ENCODE peak calls at places on chromosomes 5 and 9, in six cellular contexts. One of them, this sample, is unnamed.

GRCh38 chr9:75612205-75612604 is 278.3 kb upstream of the PCSK5 start:
- DNase-seq in LNCaP clone FGC: no peak
- DNase-seq in IMR-90: no peak
- DNase-seq in kidney glomerular epithelial cell: no peak
- DNase-seq in T-helper 2 cell: no peak
- DNase-seq in activated CD8-positive, alpha-beta memory T cell treated with anti-CD3 and anti-CD28 coated beads for 24 hours: no peak
- DNase-seq in this sample: no peak

GRCh38 chr9:36127652-36128244 is 8.8 kb upstream of the GLIPR2 start:
- DNase-seq in activated CD8-positive, alpha-beta memory T cell treated with anti-CD3 and anti-CD28 coated beads for 24 hours: no peak
- DNase-seq in T-helper 2 cell: no peak
- DNase-seq in kidney glomerular epithelial cell: no peak
- DNase-seq in IMR-90: no peak
- DNase-seq in LNCaP clone FGC: no peak
- DNase-seq in this sample: no peak

GRCh38 chr5:38187532-38187931 is 70.8 kb upstream of the EGFLAM start:
- DNase-seq in kidney glomerular epithelial cell: no peak
- DNase-seq in LNCaP clone FGC: no peak
- DNase-seq in IMR-90: no peak
- DNase-seq in activated CD8-positive, alpha-beta memory T cell treated with anti-CD3 and anti-CD28 coated beads for 24 hours: no peak
- DNase-seq in T-helper 2 cell: no peak
- DNase-seq in this sample: no peak

GRCh38 chr5:151214614-151215545 is 9.0 kb downstream of the CCDC69 start:
- DNase-seq in kidney glomerular epithelial cell: no peak
- DNase-seq in activated CD8-positive, alpha-beta memory T cell treated with anti-CD3 and anti-CD28 coated beads for 24 hours: peak
- DNase-seq in IMR-90: no peak
- DNase-seq in LNCaP clone FGC: no peak
- DNase-seq in T-helper 2 cell: no peak
- DNase-seq in this sample: no peak

GRCh38 chr5:14089198-14089597 is 53.9 kb upstream of the TRIO start:
- DNase-seq in IMR-90: no peak
- DNase-seq in T-helper 2 cell: no peak
- DNase-seq in kidney glomerular epithelial cell: no peak
- DNase-seq in LNCaP clone FGC: no peak
- DNase-seq in activated CD8-positive, alpha-beta memory T cell treated with anti-CD3 and anti-CD28 coated beads for 24 hours: no peak
- DNase-seq in this sample: no peak

GRCh38 chr9:121026260-121026691 is 23.8 kb downstream of the C5 start:
- DNase-seq in activated CD8-positive, alpha-beta memory T cell treated with anti-CD3 and anti-CD28 coated beads for 24 hours: no peak
- DNase-seq in IMR-90: no peak
- DNase-seq in LNCaP clone FGC: no peak
- DNase-seq in T-helper 2 cell: no peak
- DNase-seq in kidney glomerular epithelial cell: no peak
- DNase-seq in this sample: peak

GRCh38 chr5:40570408-40571129 is 109.1 kb upstream of the PTGER4 start:
- DNase-seq in T-helper 2 cell: no peak
- DNase-seq in IMR-90: peak
- DNase-seq in LNCaP clone FGC: no peak
- DNase-seq in kidney glomerular epithelial cell: peak
- DNase-seq in activated CD8-positive, alpha-beta memory T cell treated with anti-CD3 and anti-CD28 coated beads for 24 hours: no peak
- DNase-seq in this sample: peak

GRCh38 chr9:116564266-116564793 is 122.8 kb upstream of the TRIM32 start:
- DNase-seq in activated CD8-positive, alpha-beta memory T cell treated with anti-CD3 and anti-CD28 coated beads for 24 hours: no peak
- DNase-seq in kidney glomerular epithelial cell: no peak
- DNase-seq in T-helper 2 cell: no peak
- DNase-seq in IMR-90: no peak
- DNase-seq in LNCaP clone FGC: no peak
- DNase-seq in this sample: no peak

GRCh38 chr9:90943341-90943740 is 141.7 kb downstream of the SYK start:
- DNase-seq in activated CD8-positive, alpha-beta memory T cell treated with anti-CD3 and anti-CD28 coated beads for 24 hours: no peak
- DNase-seq in LNCaP clone FGC: no peak
- DNase-seq in kidney glomerular epithelial cell: peak
- DNase-seq in T-helper 2 cell: no peak
- DNase-seq in IMR-90: peak
- DNase-seq in this sample: peak

GRCh38 chr9:137026828-137027227 is 1.2 kb downstream of the ABCA2 start:
- DNase-seq in IMR-90: no peak
- DNase-seq in T-helper 2 cell: no peak
- DNase-seq in LNCaP clone FGC: no peak
- DNase-seq in activated CD8-positive, alpha-beta memory T cell treated with anti-CD3 and anti-CD28 coated beads for 24 hours: no peak
- DNase-seq in kidney glomerular epithelial cell: no peak
- DNase-seq in this sample: no peak

GRCh38 chr5:110757118-110757729 is 18.4 kb downstream of the SLC25A46 start:
- DNase-seq in IMR-90: peak
- DNase-seq in T-helper 2 cell: no peak
- DNase-seq in LNCaP clone FGC: peak
- DNase-seq in kidney glomerular epithelial cell: peak
- DNase-seq in activated CD8-positive, alpha-beta memory T cell treated with anti-CD3 and anti-CD28 coated beads for 24 hours: no peak
- DNase-seq in this sample: peak

GRCh38 chr9:95458666-95459065 is 58.1 kb downstream of the PTCH1 start:
- DNase-seq in IMR-90: no peak
- DNase-seq in T-helper 2 cell: no peak
- DNase-seq in activated CD8-positive, alpha-beta memory T cell treated with anti-CD3 and anti-CD28 coated beads for 24 hours: no peak
- DNase-seq in LNCaP clone FGC: no peak
- DNase-seq in kidney glomerular epithelial cell: no peak
- DNase-seq in this sample: no peak

GRCh38 chr5:41641621-41642020 is 131.2 kb upstream of the PLCXD3 start:
- DNase-seq in LNCaP clone FGC: no peak
- DNase-seq in activated CD8-positive, alpha-beta memory T cell treated with anti-CD3 and anti-CD28 coated beads for 24 hours: no peak
- DNase-seq in T-helper 2 cell: no peak
- DNase-seq in IMR-90: peak
- DNase-seq in kidney glomerular epithelial cell: peak
- DNase-seq in this sample: no peak

GRCh38 chr9:137486141-137486490 is 27.0 kb upstream of the NSMF start:
- DNase-seq in IMR-90: no peak
- DNase-seq in activated CD8-positive, alpha-beta memory T cell treated with anti-CD3 and anti-CD28 coated beads for 24 hours: no peak
- DNase-seq in LNCaP clone FGC: no peak
- DNase-seq in kidney glomerular epithelial cell: no peak
- DNase-seq in T-helper 2 cell: no peak
- DNase-seq in this sample: no peak

GRCh38 chr9:114025196-114025753 is 52.8 kb downstream of the AMBP start:
- DNase-seq in LNCaP clone FGC: no peak
- DNase-seq in activated CD8-positive, alpha-beta memory T cell treated with anti-CD3 and anti-CD28 coated beads for 24 hours: no peak
- DNase-seq in T-helper 2 cell: no peak
- DNase-seq in kidney glomerular epithelial cell: no peak
- DNase-seq in IMR-90: no peak
- DNase-seq in this sample: no peak

GRCh38 chr9:116080561-116080960 is 73.0 kb upstream of the PAPPA start:
- DNase-seq in IMR-90: no peak
- DNase-seq in kidney glomerular epithelial cell: no peak
- DNase-seq in activated CD8-positive, alpha-beta memory T cell treated with anti-CD3 and anti-CD28 coated beads for 24 hours: no peak
- DNase-seq in T-helper 2 cell: no peak
- DNase-seq in LNCaP clone FGC: no peak
- DNase-seq in this sample: no peak

GRCh38 chr5:95823241-95823737 is 763 bp upstream of the GLRX start:
- DNase-seq in IMR-90: no peak
- DNase-seq in LNCaP clone FGC: no peak
- DNase-seq in kidney glomerular epithelial cell: no peak
- DNase-seq in activated CD8-positive, alpha-beta memory T cell treated with anti-CD3 and anti-CD28 coated beads for 24 hours: no peak
- DNase-seq in T-helper 2 cell: no peak
- DNase-seq in this sample: no peak

GRCh38 chr5:132070460-132071337 is 2.9 kb upstream of the CSF2 start:
- DNase-seq in kidney glomerular epithelial cell: no peak
- DNase-seq in LNCaP clone FGC: no peak
- DNase-seq in IMR-90: peak
- DNase-seq in T-helper 2 cell: no peak
- DNase-seq in activated CD8-positive, alpha-beta memory T cell treated with anti-CD3 and anti-CD28 coated beads for 24 hours: no peak
- DNase-seq in this sample: no peak

GRCh38 chr9:128714586-128715435 is 9.1 kb downstream of the ZDHHC12 start:
- DNase-seq in activated CD8-positive, alpha-beta memory T cell treated with anti-CD3 and anti-CD28 coated beads for 24 hours: no peak
- DNase-seq in LNCaP clone FGC: no peak
- DNase-seq in T-helper 2 cell: no peak
- DNase-seq in kidney glomerular epithelial cell: no peak
- DNase-seq in IMR-90: no peak
- DNase-seq in this sample: no peak

GRCh38 chr9:127192744-127193143 is 70.3 kb upstream of the ANGPTL2 start:
- DNase-seq in kidney glomerular epithelial cell: no peak
- DNase-seq in IMR-90: no peak
- DNase-seq in activated CD8-positive, alpha-beta memory T cell treated with anti-CD3 and anti-CD28 coated beads for 24 hours: no peak
- DNase-seq in LNCaP clone FGC: no peak
- DNase-seq in T-helper 2 cell: no peak
- DNase-seq in this sample: no peak

GRCh38 chr5:83509535-83509934 is 38.0 kb downstream of the VCAN start:
- DNase-seq in LNCaP clone FGC: no peak
- DNase-seq in T-helper 2 cell: no peak
- DNase-seq in IMR-90: peak
- DNase-seq in activated CD8-positive, alpha-beta memory T cell treated with anti-CD3 and anti-CD28 coated beads for 24 hours: no peak
- DNase-seq in kidney glomerular epithelial cell: peak
- DNase-seq in this sample: no peak

GRCh38 chr9:124133752-124134151 is 122.2 kb downstream of the LHX2 start:
- DNase-seq in T-helper 2 cell: no peak
- DNase-seq in kidney glomerular epithelial cell: no peak
- DNase-seq in LNCaP clone FGC: no peak
- DNase-seq in activated CD8-positive, alpha-beta memory T cell treated with anti-CD3 and anti-CD28 coated beads for 24 hours: no peak
- DNase-seq in IMR-90: peak
- DNase-seq in this sample: no peak

GRCh38 chr5:144125163-144125726 is 45.2 kb downstream of the YIPF5 start:
- DNase-seq in LNCaP clone FGC: no peak
- DNase-seq in kidney glomerular epithelial cell: no peak
- DNase-seq in activated CD8-positive, alpha-beta memory T cell treated with anti-CD3 and anti-CD28 coated beads for 24 hours: no peak
- DNase-seq in T-helper 2 cell: no peak
- DNase-seq in IMR-90: peak
- DNase-seq in this sample: no peak

GRCh38 chr9:22136446-22137140 is 127.5 kb upstream of the CDKN2B start:
- DNase-seq in LNCaP clone FGC: peak
- DNase-seq in activated CD8-positive, alpha-beta memory T cell treated with anti-CD3 and anti-CD28 coated beads for 24 hours: no peak
- DNase-seq in kidney glomerular epithelial cell: peak
- DNase-seq in IMR-90: peak
- DNase-seq in T-helper 2 cell: no peak
- DNase-seq in this sample: peak

GRCh38 chr9:100303812-100304211 is 48.9 kb downstream of the TEX10 start:
- DNase-seq in T-helper 2 cell: no peak
- DNase-seq in kidney glomerular epithelial cell: no peak
- DNase-seq in IMR-90: no peak
- DNase-seq in activated CD8-positive, alpha-beta memory T cell treated with anti-CD3 and anti-CD28 coated beads for 24 hours: no peak
- DNase-seq in LNCaP clone FGC: no peak
- DNase-seq in this sample: no peak

GRCh38 chr9:95936579-95937075 is 61.1 kb downstream of the ERCC6L2 start:
- DNase-seq in kidney glomerular epithelial cell: no peak
- DNase-seq in IMR-90: no peak
- DNase-seq in activated CD8-positive, alpha-beta memory T cell treated with anti-CD3 and anti-CD28 coated beads for 24 hours: no peak
- DNase-seq in LNCaP clone FGC: no peak
- DNase-seq in T-helper 2 cell: no peak
- DNase-seq in this sample: no peak

GRCh38 chr5:104084896-104085295 is 522.3 kb upstream of the NUDT12 start:
- DNase-seq in IMR-90: no peak
- DNase-seq in LNCaP clone FGC: peak
- DNase-seq in T-helper 2 cell: no peak
- DNase-seq in kidney glomerular epithelial cell: no peak
- DNase-seq in activated CD8-positive, alpha-beta memory T cell treated with anti-CD3 and anti-CD28 coated beads for 24 hours: no peak
- DNase-seq in this sample: no peak

GRCh38 chr9:133351908-133352634 is 4.1 kb downstream of the RPL7A start:
- DNase-seq in activated CD8-positive, alpha-beta memory T cell treated with anti-CD3 and anti-CD28 coated beads for 24 hours: peak
- DNase-seq in kidney glomerular epithelial cell: no peak
- DNase-seq in T-helper 2 cell: no peak
- DNase-seq in LNCaP clone FGC: peak
- DNase-seq in IMR-90: peak
- DNase-seq in this sample: peak

GRCh38 chr5:113255105-113255504 is 179.7 kb downstream of the TSSK1B start:
- DNase-seq in T-helper 2 cell: no peak
- DNase-seq in activated CD8-positive, alpha-beta memory T cell treated with anti-CD3 and anti-CD28 coated beads for 24 hours: no peak
- DNase-seq in LNCaP clone FGC: no peak
- DNase-seq in kidney glomerular epithelial cell: no peak
- DNase-seq in IMR-90: no peak
- DNase-seq in this sample: no peak

This sample was measured in LHCN-M2.